ENCODE peak calls at places on chromosomes 11 and 22, in nine cellular contexts. D is tibial nerve; S is hepatocyte; Y is small intestine; J is fibroblast of villous mesenchyme; E is activated CD4-positive, alpha-beta T cell treated with anti-CD3 and anti-CD28 coated beads for 48 hours; T is T-cell; M is left ventricle myocardium inferior; V is A172. A is an unnamed sample.

GRCh38 chr22:48741540-48741939 is 1086.1 kb downstream of the BRD1 start:
- DNase-seq in V (no peak), S (no peak), J (no peak), D (no peak), T (no peak), E (no peak), M (no peak), Y (no peak), A (no peak)

GRCh38 chr22:35727436-35727835 is 9.8 kb downstream of the APOL5 start:
- DNase-seq in S (no peak), T (no peak), Y (no peak), J (peak), M (no peak), V (no peak), D (no peak), E (no peak), A (no peak)

GRCh38 chr11:102921587-102922220 is 33.8 kb downstream of the MMP13 start:
- DNase-seq in J (no peak), S (no peak), E (no peak), V (no peak), Y (no peak), M (no peak), D (no peak), T (no peak), A (no peak)

GRCh38 chr22:23251445-23252093 is 71.3 kb downstream of the BCR start:
- DNase-seq in Y (peak), D (no peak), J (no peak), V (peak), M (no peak), S (peak), E (peak), T (no peak), A (no peak)

GRCh38 chr22:20028855-20029549 is 8.1 kb downstream of the TANGO2 start:
- DNase-seq in T (no peak), V (no peak), S (no peak), E (no peak), J (no peak), D (no peak), Y (no peak), M (no peak), A (no peak)

GRCh38 chr11:6219359-6219758 is 14.0 kb downstream of the C11orf42 start:
- DNase-seq in S (peak), Y (peak), V (peak), M (no peak), D (peak), E (no peak), T (no peak), J (peak), A (no peak)

GRCh38 chr11:119720311-119720710 is 8.7 kb downstream of the NECTIN1 start:
- DNase-seq in Y (no peak), S (no peak), D (no peak), T (no peak), V (no peak), E (no peak), J (no peak), M (no peak), A (no peak)

GRCh38 chr22:47715866-47716578 is 953.6 kb downstream of the TBC1D22A start:
- DNase-seq in J (no peak), Y (no peak), D (no peak), E (no peak), M (no peak), T (no peak), S (no peak), V (no peak), A (no peak)

GRCh38 chr11:93783767-93784151 is 323 bp upstream of the MED17 start:
- DNase-seq in J (no peak), Y (no peak), M (no peak), T (no peak), S (no peak), D (no peak), V (no peak), E (no peak), A (no peak)

GRCh38 chr22:36136475-36136874 is 24.1 kb downstream of the APOL3 start:
- DNase-seq in M (no peak), V (peak), D (no peak), Y (no peak), T (no peak), S (no peak), J (peak), E (no peak), A (no peak)

GRCh38 chr22:22043296-22044078 is 60.9 kb upstream of the TOP3B start:
- DNase-seq in T (no peak), E (no peak), S (no peak), V (no peak), M (no peak), J (no peak), D (no peak), Y (no peak), A (no peak)

GRCh38 chr22:27206001-27206746 is 548.8 kb downstream of the MIAT start:
- DNase-seq in V (no peak), E (no peak), S (no peak), T (no peak), J (peak), M (no peak), Y (no peak), D (no peak), A (no peak)

GRCh38 chr11:116691779-116692178 is 81.0 kb downstream of the BUD13 start:
- DNase-seq in M (no peak), Y (peak), D (peak), T (peak), J (peak), E (peak), V (no peak), S (peak), A (peak)